ENCODE peak calls at places on chromosomes 4 and X, in nine cellular contexts. E is EL; R is activated CD8-positive, alpha-beta T cell treated with anti-CD3 and anti-CD28 coated beads, Interleukin-2, amount 10 ng/mL, durations not matched to agents 7 days and 5 days; J is activated CD4-positive, CD25-positive, alpha-beta regulatory T cell treated with anti-CD3 and anti-CD28 coated beads, Interleukin-2, amount 50 U/mL, for 72 hours; X is G401; S is right lobe of liver; I is astrocyte of the cerebellum; O is glomerular endothelial cell; Y is left lung. A is an unnamed sample.

GRCh38 chr4:112213850-112214249 is 17.7 kb upstream of the AP1AR start:
- DNase-seq in E (peak), R (no peak), J (no peak), X (no peak), S (no peak), I (no peak), O (no peak), Y (no peak), A (no peak)

GRCh38 chrX:125378205-125378604 is 58.5 kb downstream of the TEX13C start:
- DNase-seq in E (no peak), R (no peak), J (no peak), X (no peak), S (no peak), I (no peak), O (no peak), Y (no peak), A (no peak)

GRCh38 chrX:110081740-110082139 is 78.8 kb downstream of the TMEM164 start:
- DNase-seq in E (peak), R (no peak), J (no peak), X (peak), S (no peak), I (no peak), O (no peak), Y (no peak), A (peak)

GRCh38 chr4:150242820-150243458 is 164.7 kb downstream of the DCLK2 start:
- DNase-seq in E (peak), R (no peak), J (no peak), X (peak), S (no peak), I (no peak), O (no peak), Y (no peak), A (no peak)

GRCh38 chr4:153205757-153206156 is 1.5 kb downstream of the TRIM2 start:
- DNase-seq in E (no peak), R (no peak), J (no peak), X (no peak), S (no peak), I (peak), O (no peak), Y (peak), A (no peak)

GRCh38 chr4:117479673-117480072 is 394.3 kb upstream of the TRAM1L1 start:
- DNase-seq in E (no peak), R (no peak), J (no peak), X (no peak), S (no peak), I (no peak), O (no peak), Y (no peak), A (no peak)

GRCh38 chrX:43750248-43750676 is 94.2 kb downstream of the MAOA start:
- DNase-seq in E (peak), R (peak), J (peak), X (peak), S (peak), I (peak), O (peak), Y (peak), A (no peak)

GRCh38 chr4:83560523-83560922 is 24.6 kb downstream of the GPAT3 start:
- DNase-seq in E (no peak), R (no peak), J (no peak), X (no peak), S (no peak), I (no peak), O (no peak), Y (no peak), A (no peak)

GRCh38 chr4:145234086-145234694 is 53.8 kb upstream of the OTUD4 start:
- DNase-seq in E (peak), R (peak), J (no peak), X (peak), S (peak), I (peak), O (peak), Y (no peak), A (peak)

GRCh38 chr4:76197001-76197743 is 16.5 kb downstream of the SCARB2 start:
- DNase-seq in E (peak), R (no peak), J (no peak), X (peak), S (no peak), I (no peak), O (no peak), Y (no peak), A (no peak)

GRCh38 chr4:89277412-89277811 is 30.2 kb downstream of the GPRIN3 start:
- DNase-seq in E (peak), R (no peak), J (no peak), X (no peak), S (no peak), I (no peak), O (no peak), Y (no peak), A (no peak)

GRCh38 chr4:139606600-139607301 is 50.7 kb upstream of the SETD7 start:
- DNase-seq in E (peak), R (no peak), J (no peak), X (no peak), S (no peak), I (no peak), O (no peak), Y (no peak), A (peak)

GRCh38 chrX:38052096-38052495 is 45.7 kb downstream of the SYTL5 start:
- DNase-seq in E (peak), R (no peak), J (no peak), X (no peak), S (no peak), I (peak), O (no peak), Y (no peak), A (peak)

GRCh38 chr4:180617203-180617602 is 1626.0 kb upstream of the TENM3 start:
- DNase-seq in E (no peak), R (no peak), J (no peak), X (no peak), S (no peak), I (no peak), O (no peak), Y (no peak), A (no peak)

GRCh38 chr4:147732516-147733193 is 767 bp downstream of the ARHGAP10 start:
- DNase-seq in E (peak), R (no peak), J (no peak), X (no peak), S (peak), I (no peak), O (no peak), Y (peak), A (no peak)

GRCh38 chr4:67765401-67765800 is 11.2 kb upstream of the GNRHR start:
- DNase-seq in E (peak), R (no peak), J (no peak), X (no peak), S (no peak), I (no peak), O (no peak), Y (no peak), A (no peak)

GRCh38 chr4:108702960-108703359 is 52.6 kb downstream of the OSTC start:
- DNase-seq in E (no peak), R (no peak), J (no peak), X (no peak), S (no peak), I (peak), O (no peak), Y (no peak), A (no peak)

GRCh38 chrX:100615015-100615414 is 21.6 kb downstream of the TSPAN6 start:
- DNase-seq in E (peak), R (no peak), J (no peak), X (peak), S (no peak), I (peak), O (peak), Y (no peak), A (no peak)

GRCh38 chr4:169270156-169270809 is 473 bp downstream of the SH3RF1 start:
- DNase-seq in E (peak), R (peak), J (no peak), X (no peak), S (peak), I (no peak), O (no peak), Y (peak), A (no peak)

GRCh38 chr4:160353548-160353947 is 1250.7 kb downstream of the RAPGEF2 start:
- DNase-seq in E (no peak), R (no peak), J (no peak), X (no peak), S (no peak), I (peak), O (no peak), Y (no peak), A (no peak)

GRCh38 chr4:95869961-95870500 is 30.1 kb downstream of the PDHA2 start:
- DNase-seq in E (no peak), R (no peak), J (no peak), X (no peak), S (no peak), I (no peak), O (no peak), Y (no peak), A (no peak)

GRCh38 chr4:128657638-128658037 is 151.9 kb upstream of the JADE1 start:
- DNase-seq in E (no peak), R (no peak), J (no peak), X (no peak), S (no peak), I (no peak), O (no peak), Y (no peak), A (no peak)

GRCh38 chrX:3263681-3264126 is 82.7 kb downstream of the MXRA5 start:
- DNase-seq in E (peak), R (no peak), J (no peak), X (no peak), S (no peak), I (no peak), O (no peak), Y (no peak), A (no peak)

GRCh38 chrX:129738466-129739308 is at the start of gene XPNPEP2:
- DNase-seq in E (no peak), R (no peak), J (no peak), X (no peak), S (no peak), I (no peak), O (no peak), Y (no peak), A (no peak)

GRCh38 chrX:10507181-10507580 is 113.2 kb downstream of the MID1 start:
- DNase-seq in E (peak), R (no peak), J (no peak), X (no peak), S (no peak), I (peak), O (no peak), Y (no peak), A (no peak)

GRCh38 chr4:165150545-165150944 is 37.9 kb upstream of the TMEM192 start:
- DNase-seq in E (no peak), R (no peak), J (no peak), X (no peak), S (no peak), I (no peak), O (no peak), Y (no peak), A (no peak)